ENCODE peak calls at places on chromosomes 2 and 18, in five cellular contexts. B, A, N, M and D are unnamed samples.
A peak's percentile ranks its signal among the peaks of the same experiment; 100 is the strongest.

GRCh38 chr2:138071720-138072719 is 107.7 kb downstream of the HNMT start:
- DNase-seq in M (peak; percentile 74), A (no peak), N (no peak), B (peak; percentile 96), D (peak; percentile 74)

GRCh38 chr2:136238214-136238551 is 120.2 kb upstream of the CXCR4 start:
- DNase-seq in B (no peak), N (no peak), M (no peak), A (no peak), D (no peak)

GRCh38 chr18:45634454-45634853 is 19.2 kb downstream of the SLC14A2 start:
- DNase-seq in M (no peak), N (no peak), B (no peak), A (no peak), D (no peak)

GRCh38 chr2:239554761-239555565 is 154.1 kb upstream of the HDAC4 start:
- DNase-seq in M (no peak), B (no peak), N (no peak), A (no peak), D (no peak)

GRCh38 chr2:4134881-4135565 is 431.6 kb downstream of the DCDC2C start:
- DNase-seq in A (no peak), B (no peak), N (no peak), M (no peak), D (no peak)

GRCh38 chr2:231684314-231685223 is 23.8 kb upstream of the PTMA start:
- DNase-seq in N (no peak), M (peak; percentile 40), A (no peak), B (no peak), D (no peak)

GRCh38 chr18:79567481-79568147 is 112.0 kb upstream of the CTDP1 start:
- DNase-seq in A (no peak), M (no peak), B (no peak), N (no peak), D (no peak)

GRCh38 chr2:740446-741293 is 63.5 kb upstream of the TMEM18 start:
- DNase-seq in B (no peak), A (no peak), M (peak; percentile 71), N (no peak), D (peak; percentile 84)

GRCh38 chr2:102346381-102347130 is 9.0 kb upstream of the IL18R1 start:
- DNase-seq in A (no peak), N (no peak), B (no peak), M (no peak), D (no peak)